ENCODE peak calls at places on chromosomes 3 and 15, in seven cellular contexts. One of them, this sample, is unnamed.

GRCh38 chr3:45178131-45179023 is 32.2 kb upstream of the CDCP1 start:
- DNase-seq in brain microvascular endothelial cell: peak
- DNase-seq in psoas muscle: peak
- DNase-seq in CD8-positive, alpha-beta memory T cell: no peak
- DNase-seq in Peyer's patch: no peak
- DNase-seq in body of pancreas: peak
- DNase-seq in osteocyte: peak
- DNase-seq in this sample: no peak

GRCh38 chr3:52372822-52373504 is 56.8 kb downstream of the DNAH1 start:
- DNase-seq in brain microvascular endothelial cell: no peak
- DNase-seq in psoas muscle: peak
- DNase-seq in CD8-positive, alpha-beta memory T cell: no peak
- DNase-seq in Peyer's patch: no peak
- DNase-seq in body of pancreas: no peak
- DNase-seq in osteocyte: no peak
- DNase-seq in this sample: no peak

GRCh38 chr3:138833908-138834358 is 795 bp downstream of the PIK3CB start:
- DNase-seq in brain microvascular endothelial cell: peak
- DNase-seq in psoas muscle: peak
- DNase-seq in CD8-positive, alpha-beta memory T cell: no peak
- DNase-seq in Peyer's patch: peak
- DNase-seq in body of pancreas: no peak
- DNase-seq in osteocyte: no peak
- DNase-seq in this sample: no peak

GRCh38 chr15:44102675-44103254 is 92.3 kb downstream of the FRMD5 start:
- DNase-seq in brain microvascular endothelial cell: peak
- DNase-seq in psoas muscle: no peak
- DNase-seq in CD8-positive, alpha-beta memory T cell: no peak
- DNase-seq in Peyer's patch: no peak
- DNase-seq in body of pancreas: no peak
- DNase-seq in osteocyte: no peak
- DNase-seq in this sample: peak

GRCh38 chr3:173371848-173372487 is 25.6 kb upstream of the NLGN1 start:
- DNase-seq in brain microvascular endothelial cell: peak
- DNase-seq in psoas muscle: no peak
- DNase-seq in CD8-positive, alpha-beta memory T cell: no peak
- DNase-seq in Peyer's patch: no peak
- DNase-seq in body of pancreas: peak
- DNase-seq in osteocyte: no peak
- DNase-seq in this sample: no peak

GRCh38 chr3:49908378-49909199 is 4.9 kb upstream of the MST1R start:
- DNase-seq in brain microvascular endothelial cell: peak
- DNase-seq in psoas muscle: no peak
- DNase-seq in CD8-positive, alpha-beta memory T cell: no peak
- DNase-seq in Peyer's patch: no peak
- DNase-seq in body of pancreas: no peak
- DNase-seq in osteocyte: no peak
- DNase-seq in this sample: no peak

GRCh38 chr15:53759333-53759975 is at the start of gene WDR72:
- DNase-seq in brain microvascular endothelial cell: no peak
- DNase-seq in psoas muscle: no peak
- DNase-seq in CD8-positive, alpha-beta memory T cell: no peak
- DNase-seq in Peyer's patch: no peak
- DNase-seq in body of pancreas: peak
- DNase-seq in osteocyte: no peak
- DNase-seq in this sample: no peak

GRCh38 chr15:74136584-74137543 is 6.5 kb downstream of the ISLR2 start:
- DNase-seq in brain microvascular endothelial cell: no peak
- DNase-seq in psoas muscle: peak
- DNase-seq in CD8-positive, alpha-beta memory T cell: no peak
- DNase-seq in Peyer's patch: no peak
- DNase-seq in body of pancreas: no peak
- DNase-seq in osteocyte: no peak
- DNase-seq in this sample: no peak

GRCh38 chr3:134985841-134986520 is 190.9 kb downstream of the EPHB1 start:
- DNase-seq in brain microvascular endothelial cell: no peak
- DNase-seq in psoas muscle: no peak
- DNase-seq in CD8-positive, alpha-beta memory T cell: no peak
- DNase-seq in Peyer's patch: no peak
- DNase-seq in body of pancreas: no peak
- DNase-seq in osteocyte: no peak
- DNase-seq in this sample: peak

GRCh38 chr15:52199271-52199670 is 8.1 kb upstream of the GNB5 start:
- DNase-seq in brain microvascular endothelial cell: no peak
- DNase-seq in psoas muscle: no peak
- DNase-seq in CD8-positive, alpha-beta memory T cell: no peak
- DNase-seq in Peyer's patch: no peak
- DNase-seq in body of pancreas: no peak
- DNase-seq in osteocyte: no peak
- DNase-seq in this sample: no peak

GRCh38 chr3:59426851-59427565 is 377.2 kb upstream of the CFAP20DC start:
- DNase-seq in brain microvascular endothelial cell: peak
- DNase-seq in psoas muscle: no peak
- DNase-seq in CD8-positive, alpha-beta memory T cell: no peak
- DNase-seq in Peyer's patch: no peak
- DNase-seq in body of pancreas: no peak
- DNase-seq in osteocyte: no peak
- DNase-seq in this sample: peak

GRCh38 chr3:179269152-179269707 is 18.3 kb upstream of the KCNMB3 start:
- DNase-seq in brain microvascular endothelial cell: no peak
- DNase-seq in psoas muscle: no peak
- DNase-seq in CD8-positive, alpha-beta memory T cell: no peak
- DNase-seq in Peyer's patch: no peak
- DNase-seq in body of pancreas: no peak
- DNase-seq in osteocyte: no peak
- DNase-seq in this sample: no peak